ENCODE peak calls at places on chromosomes 5 and 9, in four cellular contexts. I is A549, Y is K562, Z is HepG2. D is an unnamed sample.

GRCh38 chr9:131008909-131009618 is at the start of gene LAMC3:
- DNase-seq in I (peak; percentile 65), Z (no peak), Y (peak; percentile 67), D (peak; percentile 84)

GRCh38 chr5:33317271-33317670 is 123.5 kb upstream of the TARS1 start:
- DNase-seq in Z (no peak), I (no peak), Y (no peak), D (no peak)

GRCh38 chr9:4012446-4012845 is 287.4 kb downstream of the GLIS3 start:
- DNase-seq in Z (no peak), I (no peak), Y (no peak), D (no peak)

GRCh38 chr9:137251490-137252268 is 593 bp downstream of the STPG3 start:
- DNase-seq in Z (no peak), I (no peak), Y (no peak), D (no peak)

GRCh38 chr5:579211-579610 is 32.9 kb upstream of the CEP72 start:
- DNase-seq in Z (no peak), Y (no peak), I (no peak), D (no peak)

GRCh38 chr9:113875917-113876805 is at the start of gene ZNF618:
- DNase-seq in Z (no peak), Y (peak; percentile 71), I (peak; percentile 55), D (peak; percentile 91)

GRCh38 chr9:134992755-134993124 is 75.0 kb upstream of the FCN1 start:
- DNase-seq in I (no peak), Y (no peak), Z (no peak), D (no peak)

GRCh38 chr5:100803391-100803790 is 99.7 kb downstream of the ST8SIA4 start:
- DNase-seq in I (no peak), Z (no peak), Y (no peak), D (no peak)

GRCh38 chr9:100394032-100394695 is 32.8 kb upstream of the MSANTD3 start:
- DNase-seq in Z (no peak), Y (no peak), I (no peak), D (no peak)

GRCh38 chr9:22535780-22536179 is 89.2 kb downstream of the DMRTA1 start:
- DNase-seq in Z (no peak), I (no peak), Y (no peak), D (no peak)
- TF ChIP-seq REST in Z (no peak), I (no peak), Y (no peak), D (no peak)

GRCh38 chr5:139808481-139809330 is 13.1 kb downstream of the PSD2 start:
- DNase-seq in Y (peak; percentile 82), I (no peak), Z (no peak), D (no peak)
- TF ChIP-seq SMC3 in Y (no peak), I (no peak), Z (no peak), D (no peak)

GRCh38 chr5:179697993-179698934 is 503 bp upstream of the CANX start:
- DNase-seq in Y (peak; percentile 97), I (peak; percentile 99), Z (peak; percentile 98), D (peak; percentile 100)
- TF ChIP-seq REST in Y (peak; percentile 81), I (no peak), Z (no peak), D (peak; percentile 42)

GRCh38 chr5:27815061-27815460 is 776.7 kb upstream of the CDH9 start:
- DNase-seq in Z (no peak), Y (no peak), I (no peak), D (no peak)

GRCh38 chr5:27814211-27814610 is 775.8 kb upstream of the CDH9 start:
- DNase-seq in I (no peak), Z (no peak), Y (no peak), D (no peak)

GRCh38 chr5:27810458-27810857 is 772.1 kb upstream of the CDH9 start:
- DNase-seq in I (no peak), Z (no peak), Y (no peak), D (no peak)
- TF ChIP-seq SMC3 in I (no peak), Z (no peak), Y (no peak), D (no peak)

GRCh38 chr5:44808435-44809214 is at the start of gene MRPS30:
- DNase-seq in I (peak; percentile 84), Y (peak; percentile 91), Z (peak; percentile 99), D (peak; percentile 88)
- TF ChIP-seq REST in I (no peak), Y (no peak), Z (peak; percentile 48), D (no peak)

DNA sequence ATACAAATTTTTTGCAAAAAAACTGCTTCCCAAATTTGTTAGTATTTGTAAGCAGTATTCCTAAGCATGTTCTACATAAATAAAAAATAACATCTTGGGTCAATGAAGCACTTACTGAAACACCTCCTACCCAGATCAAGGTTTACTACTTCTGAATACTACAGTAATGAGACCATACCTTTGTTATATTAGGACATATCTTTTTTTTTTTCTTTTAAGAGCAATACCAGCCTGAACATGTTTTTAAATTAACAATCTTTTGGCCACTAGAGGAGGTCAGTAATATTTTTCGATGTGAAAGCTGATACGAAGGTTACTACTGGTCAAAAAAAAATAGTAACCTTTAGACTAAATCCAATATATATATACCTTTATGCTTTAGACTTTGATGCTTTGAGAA is 72.7 kb downstream of the CERT1 start:
- DNase-seq in Z (no peak), Y (no peak), I (no peak), D (no peak)
- TF ChIP-seq SMC3 in Z (no peak), Y (no peak), I (no peak), D (no peak)

D was measured in SK-N-SH.